ENCODE peak calls at places on chromosomes 5 and 9, in eight cellular contexts. V is A673; N is small intestine; C is stomach; X is breast epithelium; P is astrocyte; L is CD8-positive, alpha-beta T cell; W is pancreas. E is an unnamed sample. For H3K27me3, the result is how much of the 10 kb centered on the place peaks cover.

GRCh38 chr5:1732238-1732880 is 67.3 kb downstream of the MRPL36 start:
- DNase-seq in V (no peak), N (no peak), C (peak), X (no peak), P (no peak), L (no peak), W (no peak), E (peak)

GRCh38 chr9:129898205-129898604 is 62.9 kb downstream of the USP20 start:
- DNase-seq in V (peak), N (peak), C (no peak), X (no peak), P (no peak), L (no peak), W (no peak), E (peak)

GRCh38 chr9:105144076-105144475 is 100.4 kb upstream of the SLC44A1 start:
- DNase-seq in V (no peak), N (no peak), C (no peak), X (no peak), P (no peak), L (no peak), W (no peak), E (no peak)

GRCh38 chr5:14149672-14150053 is 6.5 kb downstream of the TRIO start:
- DNase-seq in V (no peak), N (no peak), C (no peak), X (no peak), P (no peak), L (no peak), W (no peak), E (no peak)

GRCh38 chr9:137276757-137277328 is 683 bp upstream of the TOR4A start:
- DNase-seq in V (peak), N (peak), C (peak), X (no peak), P (peak), L (no peak), W (peak), E (peak)

GRCh38 chr5:176492431-176492830 is 44.2 kb downstream of the FAF2 start:
- DNase-seq in V (no peak), N (no peak), C (no peak), X (no peak), P (peak), L (no peak), W (no peak), E (no peak)

GRCh38 chr5:55524816-55525215 is 9.9 kb downstream of the PLPP1 start:
- DNase-seq in V (no peak), N (no peak), C (no peak), X (no peak), P (no peak), L (no peak), W (no peak), E (no peak)

GRCh38 chr5:167947312-167947711 is 344.1 kb upstream of the WWC1 start:
- DNase-seq in V (no peak), N (no peak), C (no peak), X (no peak), P (no peak), L (no peak), W (no peak), E (peak)

GRCh38 chr9:7363777-7364477 is 435.7 kb downstream of the DMAC1 start:
- DNase-seq in V (peak), N (no peak), C (no peak), X (no peak), P (no peak), L (no peak), W (no peak), E (no peak)

GRCh38 chr5:143495124-143495523 is 91.6 kb upstream of the NR3C1 start:
- DNase-seq in V (peak), N (peak), C (no peak), X (no peak), P (no peak), L (no peak), W (no peak), E (no peak)

GRCh38 chr5:57346336-57346735 is 136.3 kb downstream of the ACTBL2 start:
- DNase-seq in V (no peak), N (no peak), C (no peak), X (no peak), P (no peak), L (no peak), W (no peak), E (no peak)

GRCh38 chr5:58113172-58113571 is 346.7 kb downstream of the PLK2 start:
- DNase-seq in V (no peak), N (no peak), C (no peak), X (no peak), P (no peak), L (no peak), W (no peak), E (no peak)

GRCh38 chr5:140145818-140146522 is 20.2 kb downstream of the IGIP start:
- DNase-seq in V (no peak), N (peak), C (peak), X (peak), P (peak), L (peak), W (peak), E (peak)

GRCh38 chr5:19988447-19988846 is 447 bp upstream of the CDH18 start:
- DNase-seq in V (no peak), N (no peak), C (no peak), X (no peak), P (no peak), L (no peak), W (no peak), E (no peak)

GRCh38 chr5:168047669-168048111 is 243.8 kb upstream of the WWC1 start:
- DNase-seq in V (peak), N (no peak), C (peak), X (no peak), P (peak), L (no peak), W (no peak), E (peak)

GRCh38 chr5:400282-401215 is 42.4 kb upstream of the EXOC3 start:
- DNase-seq in V (no peak), N (no peak), C (no peak), X (no peak), P (peak), L (no peak), W (no peak), E (no peak)

GRCh38 chr5:134236208-134236761 is 10.4 kb upstream of the PPP2CA start:
- DNase-seq in V (no peak), N (no peak), C (no peak), X (no peak), P (no peak), L (no peak), W (no peak), E (no peak)

GRCh38 chr5:89893546-89893945 is 516.0 kb downstream of the CETN3 start:
- DNase-seq in V (no peak), N (no peak), C (no peak), X (no peak), P (no peak), L (no peak), W (no peak), E (no peak)

GRCh38 chr9:4144869-4145268 is 155.0 kb downstream of the GLIS3 start:
- DNase-seq in V (no peak), N (no peak), C (no peak), X (no peak), P (no peak), L (no peak), W (no peak), E (no peak)

DNA sequence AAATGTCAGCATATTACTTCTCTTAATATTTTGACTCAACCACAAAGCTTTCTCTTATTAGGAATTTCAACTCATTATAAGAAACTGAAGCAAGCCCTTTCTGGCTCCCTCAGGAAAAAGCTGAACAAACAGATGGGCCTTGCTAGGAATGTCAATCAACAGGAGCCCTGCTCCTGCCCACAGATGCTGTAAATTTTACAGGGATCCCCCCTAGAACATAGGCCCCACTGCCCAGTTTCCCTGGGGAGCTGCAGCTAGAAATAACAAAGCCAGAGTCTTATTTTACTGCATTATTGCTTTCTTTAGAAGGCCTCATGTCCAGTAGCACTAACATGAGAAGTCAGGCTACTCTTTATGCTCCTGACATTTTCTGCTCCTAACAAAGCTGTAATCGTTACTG is 103.8 kb downstream of the PCSK1 start:
- DNase-seq in V (no peak), N (no peak), C (no peak), X (no peak), P (no peak), L (no peak), W (no peak), E (no peak)
- H3K27me3 ChIP-seq in V (under half), N (under half), C (under half), X (under half), P (under half), L (under half), W (under half), E (under half)

DNA sequence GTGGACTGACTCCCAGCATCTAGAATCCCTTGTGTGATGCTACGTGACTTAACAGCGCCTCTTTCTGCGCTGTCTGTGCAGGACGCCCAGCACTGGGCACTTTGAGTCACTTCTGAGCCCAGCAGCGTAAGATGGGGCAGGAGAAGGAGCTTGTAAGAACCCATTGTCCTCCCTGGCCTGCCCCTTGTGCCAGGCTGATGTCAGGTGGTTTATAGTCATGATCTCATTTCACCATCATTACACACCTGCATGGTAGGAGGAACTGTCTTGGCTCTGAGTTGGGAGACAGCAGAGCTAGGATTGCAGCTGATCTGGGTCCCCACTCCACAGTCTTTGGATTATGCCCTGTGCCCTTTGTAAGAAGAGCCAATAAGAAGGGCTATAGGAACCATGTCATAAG is 12.2 kb downstream of the ERGIC1 start:
- DNase-seq in V (no peak), N (no peak), C (no peak), X (no peak), P (no peak), L (no peak), W (no peak), E (no peak)
- H3K27ac ChIP-seq in V (no peak), N (no peak), C (peak), X (no peak), P (no peak), L (no peak), W (no peak), E (no peak)

GRCh38 chr9:981491-981898 is 5.0 kb downstream of the DMRT3 start:
- DNase-seq in V (no peak), N (no peak), C (no peak), X (no peak), P (no peak), L (no peak), W (no peak), E (no peak)
- H3K27me3 ChIP-seq in V (half or more), N (under half), C (under half), X (half or more), P (half or more), L (under half), W (under half), E (under half)

DNA sequence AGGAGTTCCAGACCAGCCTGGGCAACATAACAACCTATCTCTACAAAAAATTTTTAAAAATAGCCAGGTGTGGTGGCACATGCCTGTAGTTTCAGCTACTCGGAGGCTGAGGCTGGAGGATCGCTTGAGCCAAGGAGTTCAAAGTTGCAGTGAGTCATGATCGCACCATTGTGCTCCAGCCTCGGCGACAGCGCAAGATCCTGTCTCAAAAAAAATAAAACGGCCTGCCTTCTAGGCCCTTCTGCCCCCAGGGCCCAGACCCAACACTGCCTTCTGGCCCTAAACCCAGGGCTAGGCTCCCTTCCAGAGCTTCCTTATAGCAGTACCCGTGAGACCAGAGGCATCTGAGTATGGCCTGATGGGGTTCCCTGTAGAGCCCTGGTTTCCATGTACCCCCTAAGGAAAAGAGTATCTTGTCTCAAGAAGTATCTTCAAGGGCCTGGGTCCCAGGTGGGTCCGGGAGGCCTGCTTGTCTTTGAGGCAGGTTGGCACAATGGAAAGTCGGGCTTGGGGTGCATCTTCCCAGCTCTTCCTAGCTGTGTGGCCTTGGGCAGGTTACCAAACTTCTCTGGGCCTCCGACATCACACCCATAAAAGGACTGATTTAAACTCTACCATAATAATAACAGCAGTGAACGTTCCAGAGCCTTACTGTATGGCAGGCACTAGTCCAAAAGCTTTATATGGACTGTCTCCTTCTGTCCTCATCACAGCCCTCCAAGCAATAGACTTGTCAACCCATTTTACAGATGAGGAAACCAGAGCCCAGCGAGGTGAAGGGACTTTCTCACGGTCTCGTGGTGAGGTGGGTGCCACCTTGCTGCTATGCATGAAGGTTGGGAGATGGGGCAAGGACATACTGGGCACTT is 9.7 kb downstream of the LRRC8A start:
- DNase-seq in V (no peak), N (no peak), C (no peak), X (no peak), P (no peak), L (no peak), W (no peak), E (no peak)
- H3K27ac ChIP-seq in V (no peak), N (peak), C (peak), X (peak), P (no peak), L (no peak), W (peak), E (peak)

DNA sequence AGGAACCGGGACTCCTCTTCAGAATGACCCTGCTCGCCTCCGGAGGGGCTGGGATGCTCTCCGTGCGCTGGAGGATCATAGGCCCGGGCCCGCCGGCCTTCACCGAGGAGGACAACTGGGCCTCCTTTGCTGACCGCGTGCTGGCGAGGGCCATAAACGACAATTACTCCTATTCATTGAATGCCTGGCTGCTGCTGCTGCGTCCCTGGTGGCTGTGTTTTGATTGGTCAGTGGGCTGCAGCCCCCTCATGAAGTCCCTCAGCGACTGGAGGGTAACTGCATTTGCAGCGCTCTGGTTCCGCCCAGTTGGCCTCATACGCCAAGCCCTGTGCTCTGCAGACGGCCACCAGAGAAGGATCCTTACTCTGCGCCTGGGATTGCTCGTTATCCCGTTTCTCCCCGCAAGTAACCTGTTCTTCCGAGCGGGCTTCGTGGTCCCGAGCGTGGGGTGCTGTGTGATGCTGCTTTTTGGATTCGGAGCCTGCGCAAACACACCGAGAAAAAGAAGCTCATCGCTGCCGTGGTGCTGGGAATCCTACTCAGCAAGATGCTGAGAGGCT is 16.6 kb downstream of the OR2V1 start:
- DNase-seq in V (no peak), N (no peak), C (no peak), X (no peak), P (no peak), L (no peak), W (no peak), E (no peak)
- H3K27me3 ChIP-seq in V (half or more), N (under half), C (under half), X (half or more), P (under half), L (under half), W (under half), E (half or more)

DNA sequence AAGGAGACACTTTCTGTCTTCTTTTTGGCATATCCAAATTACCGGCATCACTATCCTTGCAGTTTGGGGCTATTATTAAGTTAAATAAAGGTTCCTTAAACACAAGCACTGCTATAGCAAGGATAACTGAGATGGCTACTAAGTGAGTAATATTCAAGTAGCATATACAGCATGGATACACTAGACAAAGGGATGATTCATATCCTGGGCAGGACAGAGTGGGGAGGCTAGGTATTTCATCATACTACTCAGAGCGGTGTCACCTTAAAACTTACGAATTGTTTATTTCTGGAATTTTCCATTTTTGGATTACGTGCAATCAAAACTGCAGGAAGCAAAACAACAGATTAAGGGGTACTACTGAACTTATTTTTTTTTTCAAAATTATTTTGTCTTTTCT is 54.1 kb downstream of the FER start:
- DNase-seq in V (peak), N (no peak), C (no peak), X (no peak), P (peak), L (no peak), W (no peak), E (no peak)
- H3K27ac ChIP-seq in V (no peak), N (no peak), C (no peak), X (no peak), P (peak), L (no peak), W (no peak), E (no peak)

GRCh38 chr5:141477815-141478214 is 2.0 kb downstream of the PCDHGC3 start:
- DNase-seq in V (no peak), N (no peak), C (no peak), X (no peak), P (no peak), L (no peak), W (no peak), E (no peak)
- H3K27me3 ChIP-seq in V (under half), N (under half), C (under half), X (under half), P (under half), L (under half), W (under half), E (under half)

DNA sequence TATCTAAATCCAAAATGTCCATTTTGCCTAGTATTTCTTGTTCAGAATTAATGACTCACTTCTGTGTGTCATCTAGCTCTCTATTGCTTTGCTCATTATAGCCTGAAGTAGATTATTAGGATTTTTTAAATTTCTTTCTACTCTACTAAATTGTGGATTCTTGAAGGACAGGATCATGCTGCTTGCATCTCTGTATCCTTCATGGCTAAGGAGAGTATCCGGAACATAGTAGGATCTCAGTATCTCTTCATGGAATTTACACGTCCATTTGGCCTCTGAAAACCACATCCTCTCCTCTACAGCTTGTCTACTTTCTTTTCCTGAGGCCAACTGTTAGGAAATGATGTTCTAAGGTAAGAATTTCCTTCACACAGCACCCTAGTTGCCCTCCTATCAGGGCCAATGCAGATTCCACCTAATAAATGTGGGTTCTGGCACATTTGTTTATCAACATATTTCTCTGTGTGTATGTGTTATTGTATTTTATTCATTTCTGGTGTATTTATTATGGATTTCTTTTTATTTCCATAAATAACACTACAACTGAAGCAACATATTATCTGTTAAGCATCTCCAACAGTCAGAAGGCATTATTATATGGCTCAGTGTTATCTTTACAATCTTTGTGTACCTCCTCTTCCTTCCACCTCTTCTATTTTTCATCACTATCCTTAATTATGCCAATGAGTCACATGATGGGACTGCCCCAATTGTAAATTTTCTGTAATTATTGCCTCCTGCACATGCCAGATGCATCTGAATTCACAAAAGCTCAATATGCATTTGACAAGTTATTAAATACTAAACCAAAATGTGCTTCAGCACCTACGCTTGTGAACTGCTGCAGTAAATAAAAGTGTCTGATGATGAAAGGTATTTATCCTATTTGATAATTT is 557.8 kb upstream of the TLE4 start:
- DNase-seq in V (peak), N (no peak), C (no peak), X (no peak), P (peak), L (no peak), W (no peak), E (no peak)
- H3K27ac ChIP-seq in V (no peak), N (no peak), C (no peak), X (no peak), P (peak), L (no peak), W (no peak), E (no peak)

E was measured in heart left ventricle.